ENCODE peak calls at places on chromosomes 12 and 14, in seven cellular contexts. One of them, this sample, is unnamed. For H3K36me3, the result is how much of the 10 kb centered on the place peaks cover.

GRCh38 chr12:22105542-22105941 is 59.5 kb downstream of the CMAS start:
- DNase-seq in fibroblast of lung: peak
- DNase-seq in SJSA1: no peak
- DNase-seq in neuronal stem cell: no peak
- DNase-seq in endodermal cell: no peak
- DNase-seq in PC-3: no peak
- DNase-seq in Peyer's patch: no peak
- DNase-seq in this sample: no peak

GRCh38 chr12:89092297-89092696 is 260.0 kb downstream of the DUSP6 start:
- DNase-seq in fibroblast of lung: no peak
- DNase-seq in SJSA1: no peak
- DNase-seq in neuronal stem cell: no peak
- DNase-seq in endodermal cell: no peak
- DNase-seq in PC-3: no peak
- DNase-seq in Peyer's patch: no peak
- DNase-seq in this sample: no peak

GRCh38 chr14:55805250-55805649 is 225.2 kb downstream of the KTN1 start:
- DNase-seq in fibroblast of lung: no peak
- DNase-seq in SJSA1: no peak
- DNase-seq in neuronal stem cell: no peak
- DNase-seq in endodermal cell: no peak
- DNase-seq in PC-3: no peak
- DNase-seq in Peyer's patch: peak
- DNase-seq in this sample: no peak

GRCh38 chr12:3489057-3489456 is 1.9 kb upstream of the PRMT8 start:
- DNase-seq in fibroblast of lung: peak
- DNase-seq in SJSA1: no peak
- DNase-seq in neuronal stem cell: no peak
- DNase-seq in endodermal cell: peak
- DNase-seq in PC-3: no peak
- DNase-seq in Peyer's patch: no peak
- DNase-seq in this sample: no peak

GRCh38 chr12:51392556-51393237 is 1.5 kb upstream of the GALNT6 start:
- DNase-seq in fibroblast of lung: peak
- DNase-seq in SJSA1: no peak
- DNase-seq in neuronal stem cell: peak
- DNase-seq in endodermal cell: peak
- DNase-seq in PC-3: no peak
- DNase-seq in Peyer's patch: peak
- DNase-seq in this sample: no peak

GRCh38 chr14:72801381-72801812 is 92.5 kb downstream of the DPF3 start:
- DNase-seq in fibroblast of lung: peak
- DNase-seq in SJSA1: peak
- DNase-seq in neuronal stem cell: no peak
- DNase-seq in endodermal cell: no peak
- DNase-seq in PC-3: peak
- DNase-seq in Peyer's patch: no peak
- DNase-seq in this sample: no peak

GRCh38 chr14:57871487-57872080 is 5.7 kb upstream of the SLC35F4 start:
- DNase-seq in fibroblast of lung: peak
- DNase-seq in SJSA1: peak
- DNase-seq in neuronal stem cell: peak
- DNase-seq in endodermal cell: peak
- DNase-seq in PC-3: peak
- DNase-seq in Peyer's patch: no peak
- DNase-seq in this sample: no peak

GRCh38 chr12:122946690-122947271 is 19.5 kb downstream of the ABCB9 start:
- DNase-seq in fibroblast of lung: peak
- DNase-seq in SJSA1: peak
- DNase-seq in neuronal stem cell: no peak
- DNase-seq in endodermal cell: no peak
- DNase-seq in PC-3: peak
- DNase-seq in Peyer's patch: peak
- DNase-seq in this sample: no peak

GRCh38 chr14:93980464-93981201 is 4.3 kb upstream of the ASB2 start:
- DNase-seq in fibroblast of lung: peak
- DNase-seq in SJSA1: no peak
- DNase-seq in neuronal stem cell: no peak
- DNase-seq in endodermal cell: no peak
- DNase-seq in PC-3: no peak
- DNase-seq in Peyer's patch: no peak
- DNase-seq in this sample: no peak

GRCh38 chr12:14650791-14651190 is 45.6 kb downstream of the GUCY2C start:
- DNase-seq in fibroblast of lung: no peak
- DNase-seq in SJSA1: no peak
- DNase-seq in neuronal stem cell: no peak
- DNase-seq in endodermal cell: no peak
- DNase-seq in PC-3: no peak
- DNase-seq in Peyer's patch: no peak
- DNase-seq in this sample: no peak

GRCh38 chr12:59113831-59114273 is 193.5 kb upstream of the LRIG3 start:
- DNase-seq in fibroblast of lung: peak
- DNase-seq in SJSA1: peak
- DNase-seq in neuronal stem cell: peak
- DNase-seq in endodermal cell: peak
- DNase-seq in PC-3: peak
- DNase-seq in Peyer's patch: peak
- DNase-seq in this sample: peak

GRCh38 chr12:110934093-110934852 is 13.9 kb upstream of the MYL2 start:
- DNase-seq in fibroblast of lung: no peak
- DNase-seq in SJSA1: peak
- DNase-seq in neuronal stem cell: no peak
- DNase-seq in endodermal cell: peak
- DNase-seq in PC-3: peak
- DNase-seq in Peyer's patch: no peak
- DNase-seq in this sample: no peak

GRCh38 chr12:87405918-87406317 is 623.3 kb downstream of the C12orf50 start:
- DNase-seq in fibroblast of lung: no peak
- DNase-seq in SJSA1: no peak
- DNase-seq in neuronal stem cell: no peak
- DNase-seq in endodermal cell: no peak
- DNase-seq in PC-3: peak
- DNase-seq in Peyer's patch: no peak
- DNase-seq in this sample: no peak

GRCh38 chr12:48815281-48816110 is 2.8 kb upstream of the CACNB3 start:
- DNase-seq in fibroblast of lung: peak
- DNase-seq in SJSA1: no peak
- DNase-seq in neuronal stem cell: peak
- DNase-seq in endodermal cell: peak
- DNase-seq in PC-3: peak
- DNase-seq in Peyer's patch: peak
- DNase-seq in this sample: no peak

GRCh38 chr14:51396222-51396815 is 156.3 kb downstream of the TMX1 start:
- DNase-seq in fibroblast of lung: peak
- DNase-seq in SJSA1: peak
- DNase-seq in neuronal stem cell: no peak
- DNase-seq in endodermal cell: no peak
- DNase-seq in PC-3: peak
- DNase-seq in Peyer's patch: no peak
- DNase-seq in this sample: no peak

GRCh38 chr14:60327447-60328331 is 78.7 kb downstream of the PPM1A start:
- DNase-seq in fibroblast of lung: peak
- DNase-seq in SJSA1: no peak
- DNase-seq in neuronal stem cell: no peak
- DNase-seq in endodermal cell: peak
- DNase-seq in PC-3: peak
- DNase-seq in Peyer's patch: peak
- DNase-seq in this sample: peak

GRCh38 chr12:88600272-88600671 is 20.0 kb upstream of the KITLG start:
- DNase-seq in fibroblast of lung: peak
- DNase-seq in SJSA1: no peak
- DNase-seq in neuronal stem cell: no peak
- DNase-seq in endodermal cell: no peak
- DNase-seq in PC-3: peak
- DNase-seq in Peyer's patch: no peak
- DNase-seq in this sample: no peak

GRCh38 chr14:95500772-95501401 is 15.6 kb downstream of the SYNE3 start:
- DNase-seq in fibroblast of lung: peak
- DNase-seq in SJSA1: peak
- DNase-seq in neuronal stem cell: no peak
- DNase-seq in endodermal cell: no peak
- DNase-seq in PC-3: peak
- DNase-seq in Peyer's patch: no peak
- DNase-seq in this sample: no peak

GRCh38 chr12:14756331-14757143 is 46.7 kb downstream of the WBP11 start:
- DNase-seq in fibroblast of lung: no peak
- DNase-seq in SJSA1: no peak
- DNase-seq in neuronal stem cell: no peak
- DNase-seq in endodermal cell: peak
- DNase-seq in PC-3: peak
- DNase-seq in Peyer's patch: peak
- DNase-seq in this sample: no peak

GRCh38 chr14:104305511-104306449 is 167.4 kb downstream of the KIF26A start:
- DNase-seq in fibroblast of lung: no peak
- DNase-seq in SJSA1: no peak
- DNase-seq in neuronal stem cell: no peak
- DNase-seq in endodermal cell: no peak
- DNase-seq in PC-3: no peak
- DNase-seq in Peyer's patch: no peak
- DNase-seq in this sample: no peak

GRCh38 chr14:20306079-20306423 is 300 bp upstream of the TTC5 start:
- DNase-seq in fibroblast of lung: no peak
- DNase-seq in SJSA1: no peak
- DNase-seq in neuronal stem cell: no peak
- DNase-seq in endodermal cell: no peak
- DNase-seq in PC-3: no peak
- DNase-seq in Peyer's patch: no peak
- DNase-seq in this sample: no peak

GRCh38 chr14:59679872-59680271 is 103.3 kb upstream of the CCDC175 start:
- DNase-seq in fibroblast of lung: no peak
- DNase-seq in SJSA1: no peak
- DNase-seq in neuronal stem cell: peak
- DNase-seq in endodermal cell: no peak
- DNase-seq in PC-3: no peak
- DNase-seq in Peyer's patch: no peak
- DNase-seq in this sample: no peak

GRCh38 chr14:50299585-50299984 is 12.4 kb downstream of the L2HGDH start:
- DNase-seq in fibroblast of lung: no peak
- DNase-seq in SJSA1: no peak
- DNase-seq in neuronal stem cell: no peak
- DNase-seq in endodermal cell: peak
- DNase-seq in PC-3: no peak
- DNase-seq in Peyer's patch: no peak
- DNase-seq in this sample: no peak

DNA sequence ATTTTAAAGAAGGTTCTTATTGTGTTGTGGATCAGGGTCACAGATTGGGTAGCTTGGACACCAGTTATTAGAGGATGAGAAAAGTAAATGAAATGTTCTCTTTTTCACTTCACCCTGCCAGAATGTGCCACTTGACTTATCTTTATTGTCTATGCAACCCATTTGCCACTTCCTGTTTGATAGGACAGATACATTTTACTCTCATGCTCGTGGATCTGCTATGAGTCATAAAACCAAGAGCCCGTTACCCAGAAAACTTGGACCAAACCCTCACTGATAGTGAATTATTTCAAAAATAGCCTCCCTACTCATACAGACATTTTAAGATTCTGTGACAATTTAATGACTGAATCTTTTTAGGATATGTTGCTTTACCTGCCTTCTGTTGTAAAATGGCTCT is 1.8 kb downstream of the ISCA2 start:
- DNase-seq in fibroblast of lung: no peak
- DNase-seq in SJSA1: no peak
- DNase-seq in neuronal stem cell: no peak
- DNase-seq in endodermal cell: no peak
- DNase-seq in PC-3: no peak
- DNase-seq in Peyer's patch: no peak
- DNase-seq in this sample: no peak
- H3K27ac ChIP-seq in fibroblast of lung: no peak
- H3K27ac ChIP-seq in SJSA1: no peak
- H3K27ac ChIP-seq in neuronal stem cell: no peak
- H3K27ac ChIP-seq in endodermal cell: no peak
- H3K27ac ChIP-seq in PC-3: no peak
- H3K27ac ChIP-seq in Peyer's patch: no peak
- H3K27ac ChIP-seq in this sample: peak

GRCh38 chr12:54277823-54278276 is 2.1 kb downstream of the CBX5 start:
- DNase-seq in fibroblast of lung: peak
- DNase-seq in SJSA1: peak
- DNase-seq in neuronal stem cell: no peak
- DNase-seq in endodermal cell: peak
- DNase-seq in PC-3: peak
- DNase-seq in Peyer's patch: no peak
- DNase-seq in this sample: no peak

GRCh38 chr12:54282949-54283593 is 2.5 kb downstream of the HNRNPA1 start:
- DNase-seq in fibroblast of lung: no peak
- DNase-seq in SJSA1: no peak
- DNase-seq in neuronal stem cell: no peak
- DNase-seq in endodermal cell: no peak
- DNase-seq in PC-3: no peak
- DNase-seq in Peyer's patch: no peak
- DNase-seq in this sample: no peak

GRCh38 chr12:54280401-54281260 is at the start of gene HNRNPA1:
- DNase-seq in fibroblast of lung: peak
- DNase-seq in SJSA1: peak
- DNase-seq in neuronal stem cell: peak
- DNase-seq in endodermal cell: peak
- DNase-seq in PC-3: peak
- DNase-seq in Peyer's patch: peak
- DNase-seq in this sample: peak

GRCh38 chr12:54279227-54279631 is 693 bp downstream of the CBX5 start:
- DNase-seq in fibroblast of lung: no peak
- DNase-seq in SJSA1: no peak
- DNase-seq in neuronal stem cell: no peak
- DNase-seq in endodermal cell: no peak
- DNase-seq in PC-3: no peak
- DNase-seq in Peyer's patch: no peak
- DNase-seq in this sample: no peak

GRCh38 chr12:54279632-54280400 is at the start of gene CBX5:
- DNase-seq in fibroblast of lung: peak
- DNase-seq in SJSA1: peak
- DNase-seq in neuronal stem cell: peak
- DNase-seq in endodermal cell: peak
- DNase-seq in PC-3: peak
- DNase-seq in Peyer's patch: peak
- DNase-seq in this sample: peak
- H3K36me3 ChIP-seq in fibroblast of lung: under half
- H3K36me3 ChIP-seq in SJSA1: half or more
- H3K36me3 ChIP-seq in neuronal stem cell: half or more
- H3K36me3 ChIP-seq in endodermal cell: under half
- H3K36me3 ChIP-seq in PC-3: half or more
- H3K36me3 ChIP-seq in Peyer's patch: under half
- H3K36me3 ChIP-seq in this sample: under half

GRCh38 chr12:117118838-117119591 is 19.8 kb upstream of the TESC start:
- DNase-seq in fibroblast of lung: no peak
- DNase-seq in SJSA1: no peak
- DNase-seq in neuronal stem cell: peak
- DNase-seq in endodermal cell: peak
- DNase-seq in PC-3: no peak
- DNase-seq in Peyer's patch: no peak
- DNase-seq in this sample: no peak
- H3K27ac ChIP-seq in fibroblast of lung: no peak
- H3K27ac ChIP-seq in SJSA1: no peak
- H3K27ac ChIP-seq in neuronal stem cell: peak
- H3K27ac ChIP-seq in endodermal cell: peak
- H3K27ac ChIP-seq in PC-3: no peak
- H3K27ac ChIP-seq in Peyer's patch: no peak
- H3K27ac ChIP-seq in this sample: no peak

DNA sequence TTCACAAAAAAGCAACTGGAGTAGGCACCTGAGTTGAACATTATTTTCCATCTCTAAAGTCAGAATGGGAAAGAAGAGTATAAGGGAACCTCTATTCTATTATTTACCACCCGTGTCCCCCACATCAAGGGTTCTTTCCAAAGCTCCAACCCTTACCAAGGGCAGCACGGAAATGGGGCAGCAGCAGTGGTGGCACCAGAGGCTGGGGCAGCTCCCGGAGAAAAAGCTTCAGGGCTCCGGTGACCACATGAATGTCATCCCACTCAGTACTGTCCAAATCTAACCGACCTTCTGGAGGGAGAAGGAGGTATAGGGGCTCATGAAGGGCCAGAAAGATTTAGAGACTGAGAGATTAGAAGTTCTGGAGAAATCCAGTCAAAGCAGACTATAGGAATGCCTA is 5.8 kb downstream of the ARHGAP9 start:
- DNase-seq in fibroblast of lung: no peak
- DNase-seq in SJSA1: peak
- DNase-seq in neuronal stem cell: no peak
- DNase-seq in endodermal cell: no peak
- DNase-seq in PC-3: no peak
- DNase-seq in Peyer's patch: no peak
- DNase-seq in this sample: no peak
- H3K36me3 ChIP-seq in fibroblast of lung: under half
- H3K36me3 ChIP-seq in SJSA1: under half
- H3K36me3 ChIP-seq in neuronal stem cell: under half
- H3K36me3 ChIP-seq in endodermal cell: under half
- H3K36me3 ChIP-seq in PC-3: under half
- H3K36me3 ChIP-seq in Peyer's patch: under half
- H3K36me3 ChIP-seq in this sample: under half